ENCODE peak calls at places on chromosomes 6 and 20, in six cellular contexts. H is right lobe of liver; U is activated CD4-positive, alpha-beta T cell treated with anti-CD3 and anti-CD28 coated beads, Interleukin-2, amount 50 U/mL, for 4 hours; Z is adrenal gland; R is epithelial cell of esophagus; K is stimulated activated CD4-positive, alpha-beta T cell treated with anti-CD3 and anti-CD28 coated beads, Interleukin-2, amount 100 ng/mL, for 24 hours. F is an unnamed sample.

GRCh38 chr6:33317418-33317667 is 201 bp downstream of the ZBTB22 start:
- DNase-seq in H (no peak), U (no peak), Z (peak), R (no peak), K (no peak), F (no peak)

GRCh38 chr6:135424385-135424784 is 73.2 kb downstream of the AHI1 start:
- DNase-seq in H (no peak), U (no peak), Z (no peak), R (no peak), K (no peak), F (no peak)

GRCh38 chr6:7042654-7043545 is 64.9 kb upstream of the RREB1 start:
- DNase-seq in H (peak), U (no peak), Z (no peak), R (no peak), K (no peak), F (no peak)

GRCh38 chr6:90905351-90905750 is 318.5 kb upstream of the MAP3K7 start:
- DNase-seq in H (no peak), U (no peak), Z (no peak), R (peak), K (no peak), F (no peak)

GRCh38 chr6:34592208-34592952 is 36.3 kb upstream of the SPDEF start:
- DNase-seq in H (no peak), U (no peak), Z (no peak), R (no peak), K (peak), F (no peak)

GRCh38 chr6:104404377-104404776 is 455.3 kb downstream of the HACE1 start:
- DNase-seq in H (no peak), U (no peak), Z (no peak), R (no peak), K (no peak), F (no peak)

GRCh38 chr20:43536817-43537440 is 21.9 kb upstream of the SGK2 start:
- DNase-seq in H (no peak), U (no peak), Z (no peak), R (peak), K (no peak), F (no peak)

GRCh38 chr6:116144590-116144989 is 18.7 kb upstream of the COL10A1 start:
- DNase-seq in H (no peak), U (no peak), Z (no peak), R (peak), K (no peak), F (no peak)

GRCh38 chr6:128487055-128487454 is 33.3 kb downstream of the PTPRK start:
- DNase-seq in H (no peak), U (no peak), Z (no peak), R (no peak), K (no peak), F (no peak)

GRCh38 chr6:84772428-84773132 is 8.2 kb upstream of the TBX18 start:
- DNase-seq in H (no peak), U (no peak), Z (no peak), R (no peak), K (no peak), F (no peak)

GRCh38 chr6:139597781-139598368 is 223.4 kb upstream of the CITED2 start:
- DNase-seq in H (peak), U (no peak), Z (peak), R (peak), K (no peak), F (no peak)